ENCODE peak calls at places on chromosomes 12 and 14, in six cellular contexts. G is ELF-1, L is NCI-H1092 treated with DMSO at 0.1 percent for 48 hours, I is RWPE1, J is AG09309, Q is GM23248. C is an unnamed sample.

GRCh38 chr12:72297666-72298065 is 25.5 kb downstream of the TRHDE start:
- DNase-seq in G (no peak), L (no peak), I (no peak), J (no peak), Q (no peak), C (no peak)

GRCh38 chr12:27333311-27334009 is 824 bp downstream of the BMAL2 start:
- DNase-seq in G (peak), L (peak), I (peak), J (no peak), Q (peak), C (no peak)

GRCh38 chr12:42372154-42372791 is 46.3 kb downstream of the PPHLN1 start:
- DNase-seq in G (peak), L (peak), I (peak), J (peak), Q (peak), C (peak)

GRCh38 chr14:24978862-24979724 is 70.9 kb downstream of the STXBP6 start:
- DNase-seq in G (no peak), L (no peak), I (no peak), J (no peak), Q (no peak), C (no peak)

GRCh38 chr12:50186667-50187066 is 19.5 kb upstream of the CERS5 start:
- DNase-seq in G (no peak), L (no peak), I (no peak), J (no peak), Q (peak), C (no peak)

GRCh38 chr14:38143651-38144505 is 63.8 kb upstream of the SSTR1 start:
- DNase-seq in G (no peak), L (no peak), I (peak), J (peak), Q (peak), C (peak)

GRCh38 chr12:65327207-65328076 is 49.0 kb downstream of the MSRB3 start:
- DNase-seq in G (no peak), L (no peak), I (no peak), J (peak), Q (peak), C (no peak)

GRCh38 chr14:68146812-68147211 is 327.2 kb downstream of the RAD51B start:
- DNase-seq in G (peak), L (no peak), I (peak), J (peak), Q (peak), C (peak)

GRCh38 chr12:75820848-75821578 is 210.6 kb downstream of the PHLDA1 start:
- DNase-seq in G (no peak), L (no peak), I (peak), J (peak), Q (peak), C (no peak)

GRCh38 chr12:76109879-76110278 is 25.4 kb upstream of the NAP1L1 start:
- DNase-seq in G (no peak), L (no peak), I (no peak), J (no peak), Q (no peak), C (no peak)

GRCh38 chr12:110906088-110906487 is 14.3 kb downstream of the MYL2 start:
- DNase-seq in G (no peak), L (no peak), I (no peak), J (no peak), Q (no peak), C (no peak)

GRCh38 chr14:67652189-67652588 is 22.2 kb downstream of the VTI1B start:
- DNase-seq in G (no peak), L (no peak), I (no peak), J (no peak), Q (no peak), C (no peak)

GRCh38 chr12:104686196-104686595 is 229.4 kb downstream of the CHST11 start:
- DNase-seq in G (no peak), L (no peak), I (peak), J (no peak), Q (peak), C (no peak)

C was measured in HTR-8/SVneo.